ENCODE peak calls at places on chromosome 17, in seven cellular contexts. B is fibroblast of lung; U is stimulated activated CD4-positive, alpha-beta T cell treated with anti-CD3 and anti-CD28 coated beads, Interleukin-1b, Interleukin-23, amount 100 ng/mL, for 4 hours; V is DMS153; T is NCI-H1436; J is nucleus accumbens; P is NCI-H1092 treated with DMSO at 0.1 percent for 48 hours. L is an unnamed sample.

GRCh38 chr17:4365628-4366311 is 705 bp downstream of the UBE2G1 start:
- DNase-seq in V (no peak), B (no peak), J (no peak), T (no peak), U (no peak), P (peak), L (no peak)

GRCh38 chr17:67046398-67046797 is 2.0 kb downstream of the CACNG1 start:
- DNase-seq in U (no peak), T (no peak), J (no peak), P (no peak), V (no peak), B (no peak), L (no peak)

GRCh38 chr17:70767102-70767701 is 597.9 kb downstream of the KCNJ2 start:
- DNase-seq in B (peak), P (peak), U (no peak), J (no peak), T (peak), V (no peak), L (peak)

GRCh38 chr17:30113213-30113612 is 3.4 kb upstream of the NSRP1 start:
- DNase-seq in T (no peak), B (no peak), U (no peak), V (peak), P (no peak), J (no peak), L (peak)

GRCh38 chr17:49972486-49973270 is 3.7 kb downstream of the DLX4 start:
- DNase-seq in T (no peak), U (no peak), B (no peak), V (no peak), J (no peak), P (no peak), L (no peak)

GRCh38 chr17:46832945-46833839 is 14.7 kb upstream of the WNT3 start:
- DNase-seq in B (peak), T (no peak), P (no peak), U (no peak), V (no peak), J (peak), L (peak)

GRCh38 chr17:13750783-13751484 is 149.2 kb upstream of the HS3ST3A1 start:
- DNase-seq in P (no peak), J (no peak), T (no peak), V (no peak), B (peak), U (no peak), L (no peak)

GRCh38 chr17:76789235-76789788 is 51.4 kb downstream of the MFSD11 start:
- DNase-seq in T (no peak), B (no peak), U (no peak), P (peak), V (peak), J (no peak), L (no peak)

GRCh38 chr17:78343099-78343432 is 16.8 kb downstream of the SOCS3 start:
- DNase-seq in J (no peak), B (peak), T (no peak), P (no peak), V (no peak), U (no peak), L (no peak)

GRCh38 chr17:77924757-77925336 is 33.7 kb upstream of the TNRC6C start:
- DNase-seq in B (peak), U (no peak), J (peak), P (no peak), V (no peak), T (no peak), L (no peak)

GRCh38 chr17:62625184-62625869 is 2.1 kb upstream of the MRC2 start:
- DNase-seq in J (no peak), V (no peak), B (no peak), P (no peak), U (no peak), T (no peak), L (no peak)

GRCh38 chr17:69525920-69526841 is 111.7 kb downstream of the MAP2K6 start:
- DNase-seq in P (peak), T (peak), U (no peak), V (peak), B (peak), J (peak), L (peak)

GRCh38 chr17:30316736-30317135 is 17.1 kb downstream of the TMIGD1 start:
- DNase-seq in T (no peak), J (no peak), P (no peak), B (no peak), V (peak), U (no peak), L (no peak)

GRCh38 chr17:6475411-6475810 is 31.2 kb downstream of the PIMREG start:
- DNase-seq in B (no peak), P (no peak), T (no peak), V (no peak), U (no peak), J (no peak), L (no peak)

GRCh38 chr17:76900723-76901122 is 32.5 kb downstream of the MGAT5B start:
- DNase-seq in J (no peak), P (no peak), B (no peak), V (no peak), T (no peak), U (no peak), L (no peak)

GRCh38 chr17:32355649-32356377 is 5.9 kb downstream of the ZNF207 start:
- DNase-seq in B (no peak), T (no peak), P (no peak), J (no peak), U (no peak), V (no peak), L (no peak)

GRCh38 chr17:82823004-82823403 is 16.8 kb downstream of the ZNF750 start:
- DNase-seq in J (no peak), T (no peak), P (no peak), U (no peak), V (no peak), B (no peak), L (peak)

GRCh38 chr17:3935825-3936355 is 19.6 kb upstream of the P2RX1 start:
- DNase-seq in B (peak), V (no peak), U (no peak), P (no peak), T (no peak), J (no peak), L (no peak)

GRCh38 chr17:41178843-41179616 is 1.0 kb upstream of the KRTAP4-2 start:
- DNase-seq in P (no peak), V (no peak), B (no peak), T (no peak), J (no peak), U (no peak), L (no peak)

GRCh38 chr17:7238418-7239090 is 703 bp downstream of the PHF23 start:
- DNase-seq in J (no peak), P (no peak), V (no peak), T (no peak), U (peak), B (no peak), L (no peak)

GRCh38 chr17:77242118-77242800 is 101.5 kb downstream of the SEC14L1 start:
- DNase-seq in P (peak), V (peak), B (no peak), J (no peak), T (no peak), U (no peak), L (no peak)

GRCh38 chr17:65072577-65073178 is 16.1 kb upstream of the GNA13 start:
- DNase-seq in J (no peak), V (no peak), U (no peak), B (no peak), T (no peak), P (no peak), L (peak)

GRCh38 chr17:1577186-1577585 is 14.6 kb upstream of the PITPNA start:
- DNase-seq in U (no peak), V (no peak), T (no peak), B (peak), J (peak), P (no peak), L (peak)

GRCh38 chr17:72165202-72165972 is 44.6 kb downstream of the SOX9 start:
- DNase-seq in B (no peak), T (no peak), J (no peak), U (no peak), V (no peak), P (no peak), L (no peak)

GRCh38 chr17:18344021-18344420 is 19.3 kb downstream of the SHMT1 start:
- DNase-seq in T (no peak), U (no peak), B (no peak), J (no peak), V (no peak), P (no peak), L (no peak)

GRCh38 chr17:56708670-56709410 is 115.3 kb downstream of the NOG start:
- DNase-seq in J (no peak), V (no peak), T (no peak), U (no peak), P (no peak), B (no peak), L (no peak)

GRCh38 chr17:7836596-7837374 is 2.8 kb downstream of the KDM6B start:
- DNase-seq in T (peak), V (peak), J (peak), U (peak), P (peak), B (peak), L (peak)

GRCh38 chr17:43673516-43674323 is 12.0 kb upstream of the MEOX1 start:
- DNase-seq in U (peak), J (peak), B (peak), T (peak), V (peak), P (peak), L (peak)

GRCh38 chr17:43366809-43367587 is 31.8 kb upstream of the ARL4D start:
- DNase-seq in T (no peak), U (no peak), P (no peak), V (no peak), J (no peak), B (no peak), L (no peak)

GRCh38 chr17:81270279-81270678 is 24.8 kb downstream of the SLC38A10 start:
- DNase-seq in U (no peak), T (no peak), V (no peak), P (no peak), J (no peak), B (no peak), L (no peak)

GRCh38 chr17:1755252-1755992 is 6.4 kb upstream of the SERPINF1 start:
- DNase-seq in U (no peak), B (no peak), J (no peak), T (no peak), P (peak), V (no peak), L (no peak)

GRCh38 chr17:48522031-48522593 is 8.7 kb downstream of the HOXB1 start:
- DNase-seq in T (no peak), B (peak), U (no peak), J (no peak), P (peak), V (peak), L (no peak)

GRCh38 chr17:39063681-39064069 is 87.8 kb downstream of the PLXDC1 start:
- DNase-seq in P (no peak), J (no peak), V (no peak), B (no peak), U (no peak), T (no peak), L (no peak)

GRCh38 chr17:72501404-72502110 is 380.7 kb downstream of the SOX9 start:
- DNase-seq in T (no peak), V (no peak), P (peak), B (no peak), U (no peak), J (no peak), L (peak)

GRCh38 chr17:48429156-48429555 is 858 bp downstream of the SKAP1 start:
- DNase-seq in U (no peak), V (no peak), P (no peak), B (no peak), J (no peak), T (no peak), L (no peak)

GRCh38 chr17:81470944-81471803 is 41.4 kb downstream of the ACTG1 start:
- DNase-seq in U (no peak), J (no peak), V (no peak), B (no peak), T (no peak), P (no peak), L (no peak)

GRCh38 chr17:49061524-49061943 is 64.3 kb downstream of the IGF2BP1 start:
- DNase-seq in U (no peak), B (no peak), V (no peak), P (no peak), J (no peak), T (no peak), L (no peak)

L was measured in HepG2.